ENCODE peak calls at places on chromosomes 6 and 20, in ten cellular contexts. One of them, this sample, is unnamed.

GRCh38 chr6:74018825-74019224 is 322.8 kb downstream of the CD109 start:
- DNase-seq in HCT116: no peak
- DNase-seq in cardiac fibroblast: no peak
- DNase-seq in foreskin fibroblast: peak; percentile 33
- DNase-seq in AG10803: no peak
- DNase-seq in A549: no peak
- DNase-seq in GM12865: no peak
- DNase-seq in PC-9: no peak
- DNase-seq in choroid plexus epithelial cell: peak; percentile 63
- DNase-seq in fibroblast of the aortic adventitia: no peak
- DNase-seq in this sample: no peak

GRCh38 chr6:63636516-63636968 is 940 bp downstream of the PHF3 start:
- DNase-seq in HCT116: peak; percentile 13
- DNase-seq in cardiac fibroblast: peak; percentile 25
- DNase-seq in foreskin fibroblast: peak; percentile 54
- DNase-seq in AG10803: peak; percentile 33
- DNase-seq in A549: peak; percentile 7
- DNase-seq in GM12865: peak; percentile 60
- DNase-seq in PC-9: no peak
- DNase-seq in choroid plexus epithelial cell: peak; percentile 45
- DNase-seq in fibroblast of the aortic adventitia: peak; percentile 37
- DNase-seq in this sample: peak; percentile 46

GRCh38 chr6:117496383-117496990 is 14.0 kb downstream of the DCBLD1 start:
- DNase-seq in HCT116: no peak
- DNase-seq in cardiac fibroblast: peak; percentile 37
- DNase-seq in foreskin fibroblast: peak; percentile 81
- DNase-seq in AG10803: peak; percentile 69
- DNase-seq in A549: no peak
- DNase-seq in GM12865: peak; percentile 16
- DNase-seq in PC-9: no peak
- DNase-seq in choroid plexus epithelial cell: peak; percentile 83
- DNase-seq in fibroblast of the aortic adventitia: peak; percentile 59
- DNase-seq in this sample: no peak

GRCh38 chr6:34152806-34153565 is 7.1 kb upstream of the GRM4 start:
- DNase-seq in HCT116: no peak
- DNase-seq in cardiac fibroblast: no peak
- DNase-seq in foreskin fibroblast: no peak
- DNase-seq in AG10803: no peak
- DNase-seq in A549: no peak
- DNase-seq in GM12865: no peak
- DNase-seq in PC-9: no peak
- DNase-seq in choroid plexus epithelial cell: no peak
- DNase-seq in fibroblast of the aortic adventitia: no peak
- DNase-seq in this sample: peak; percentile 22

GRCh38 chr6:5697508-5697907 is 309.2 kb downstream of the NRN1 start:
- DNase-seq in HCT116: no peak
- DNase-seq in cardiac fibroblast: no peak
- DNase-seq in foreskin fibroblast: no peak
- DNase-seq in AG10803: no peak
- DNase-seq in A549: no peak
- DNase-seq in GM12865: no peak
- DNase-seq in PC-9: peak; percentile 43
- DNase-seq in choroid plexus epithelial cell: peak; percentile 33
- DNase-seq in fibroblast of the aortic adventitia: no peak
- DNase-seq in this sample: no peak

GRCh38 chr6:148617522-148617921 is 129.3 kb upstream of the UST start:
- DNase-seq in HCT116: no peak
- DNase-seq in cardiac fibroblast: no peak
- DNase-seq in foreskin fibroblast: peak; percentile 5
- DNase-seq in AG10803: peak; percentile 77
- DNase-seq in A549: no peak
- DNase-seq in GM12865: peak; percentile 9
- DNase-seq in PC-9: no peak
- DNase-seq in choroid plexus epithelial cell: peak; percentile 77
- DNase-seq in fibroblast of the aortic adventitia: no peak
- DNase-seq in this sample: no peak

GRCh38 chr6:124002377-124003081 is 198.9 kb downstream of the NKAIN2 start:
- DNase-seq in HCT116: no peak
- DNase-seq in cardiac fibroblast: peak; percentile 1
- DNase-seq in foreskin fibroblast: peak; percentile 11
- DNase-seq in AG10803: no peak
- DNase-seq in A549: no peak
- DNase-seq in GM12865: no peak
- DNase-seq in PC-9: no peak
- DNase-seq in choroid plexus epithelial cell: peak; percentile 44
- DNase-seq in fibroblast of the aortic adventitia: no peak
- DNase-seq in this sample: no peak

GRCh38 chr6:33886673-33887144 is 82.9 kb upstream of the MLN start:
- DNase-seq in HCT116: no peak
- DNase-seq in cardiac fibroblast: peak; percentile 94
- DNase-seq in foreskin fibroblast: peak; percentile 81
- DNase-seq in AG10803: peak; percentile 92
- DNase-seq in A549: no peak
- DNase-seq in GM12865: no peak
- DNase-seq in PC-9: no peak
- DNase-seq in choroid plexus epithelial cell: peak; percentile 11
- DNase-seq in fibroblast of the aortic adventitia: peak; percentile 83
- DNase-seq in this sample: no peak

GRCh38 chr6:131749023-131749422 is 38.2 kb upstream of the CTAGE9 start:
- DNase-seq in HCT116: no peak
- DNase-seq in cardiac fibroblast: no peak
- DNase-seq in foreskin fibroblast: no peak
- DNase-seq in AG10803: no peak
- DNase-seq in A549: no peak
- DNase-seq in GM12865: no peak
- DNase-seq in PC-9: no peak
- DNase-seq in choroid plexus epithelial cell: no peak
- DNase-seq in fibroblast of the aortic adventitia: no peak
- DNase-seq in this sample: no peak

GRCh38 chr6:71287038-71287437 is 1.6 kb upstream of the OGFRL1 start:
- DNase-seq in HCT116: no peak
- DNase-seq in cardiac fibroblast: peak; percentile 22
- DNase-seq in foreskin fibroblast: peak; percentile 81
- DNase-seq in AG10803: peak; percentile 64
- DNase-seq in A549: no peak
- DNase-seq in GM12865: no peak
- DNase-seq in PC-9: no peak
- DNase-seq in choroid plexus epithelial cell: no peak
- DNase-seq in fibroblast of the aortic adventitia: no peak
- DNase-seq in this sample: no peak

GRCh38 chr6:42046491-42047219 is 3.7 kb upstream of the TAF8 start:
- DNase-seq in HCT116: no peak
- DNase-seq in cardiac fibroblast: peak; percentile 73
- DNase-seq in foreskin fibroblast: peak; percentile 77
- DNase-seq in AG10803: peak; percentile 16
- DNase-seq in A549: no peak
- DNase-seq in GM12865: no peak
- DNase-seq in PC-9: no peak
- DNase-seq in choroid plexus epithelial cell: peak; percentile 75
- DNase-seq in fibroblast of the aortic adventitia: peak; percentile 58
- DNase-seq in this sample: no peak

GRCh38 chr20:40195742-40196141 is 493.3 kb downstream of the MAFB start:
- DNase-seq in HCT116: no peak
- DNase-seq in cardiac fibroblast: no peak
- DNase-seq in foreskin fibroblast: no peak
- DNase-seq in AG10803: no peak
- DNase-seq in A549: no peak
- DNase-seq in GM12865: no peak
- DNase-seq in PC-9: no peak
- DNase-seq in choroid plexus epithelial cell: no peak
- DNase-seq in fibroblast of the aortic adventitia: no peak
- DNase-seq in this sample: no peak
- H3K4me3 ChIP-seq in HCT116: no peak overlapping the region
- H3K4me3 ChIP-seq in cardiac fibroblast: no peak overlapping the region
- H3K4me3 ChIP-seq in foreskin fibroblast: no peak overlapping the region
- H3K4me3 ChIP-seq in AG10803: no peak overlapping the region
- H3K4me3 ChIP-seq in A549: no peak overlapping the region
- H3K4me3 ChIP-seq in GM12865: no peak overlapping the region
- H3K4me3 ChIP-seq in PC-9: no peak overlapping the region
- H3K4me3 ChIP-seq in choroid plexus epithelial cell: no peak overlapping the region
- H3K4me3 ChIP-seq in fibroblast of the aortic adventitia: no peak overlapping the region
- H3K4me3 ChIP-seq in this sample: no peak overlapping the region

DNA sequence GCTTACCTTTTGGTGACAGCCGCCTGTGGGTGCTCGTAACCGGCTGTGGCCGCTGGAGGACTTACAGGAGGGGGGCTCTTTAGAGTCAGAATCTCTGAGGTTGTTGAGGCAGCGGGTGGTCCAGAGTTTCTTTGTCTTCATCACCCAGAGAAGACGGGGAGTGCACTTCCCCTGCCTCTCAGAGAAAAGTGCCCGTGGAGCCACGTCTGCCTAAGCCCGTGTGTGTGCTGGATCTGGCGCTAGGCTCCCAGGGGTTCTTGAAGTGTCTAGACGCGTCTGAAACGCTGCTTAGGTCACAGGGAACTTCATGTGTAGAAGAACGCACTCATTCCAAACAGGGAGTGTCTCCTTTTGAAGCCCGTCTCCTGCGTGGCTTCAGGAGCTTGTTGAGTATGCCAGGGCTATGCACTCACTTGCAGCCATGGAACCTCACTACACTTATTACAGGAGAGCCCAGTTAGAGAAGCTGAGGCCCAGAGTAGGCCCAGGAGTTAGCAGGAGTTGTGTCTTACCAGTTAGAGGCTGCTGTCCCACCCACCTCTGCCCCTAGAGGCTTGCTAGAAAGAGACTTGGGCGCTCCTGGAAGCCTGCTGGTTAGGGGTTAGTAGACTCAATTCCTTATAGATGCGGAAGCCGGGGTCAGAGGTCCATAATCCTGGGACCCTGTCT is 1.3 kb downstream of the LSM14B start:
- DNase-seq in HCT116: no peak
- DNase-seq in cardiac fibroblast: peak; percentile 39
- DNase-seq in foreskin fibroblast: peak; percentile 55
- DNase-seq in AG10803: peak; percentile 48
- DNase-seq in A549: no peak
- DNase-seq in GM12865: no peak
- DNase-seq in PC-9: no peak
- DNase-seq in choroid plexus epithelial cell: peak; percentile 73
- DNase-seq in fibroblast of the aortic adventitia: peak; percentile 57
- DNase-seq in this sample: no peak
- TF ChIP-seq CTCF in HCT116: no peak
- TF ChIP-seq CTCF in cardiac fibroblast: peak; percentile 25
- TF ChIP-seq CTCF in foreskin fibroblast: peak; percentile 19
- TF ChIP-seq CTCF in AG10803: peak; percentile 17
- TF ChIP-seq CTCF in A549: no peak
- TF ChIP-seq CTCF in GM12865: no peak
- TF ChIP-seq CTCF in PC-9: no peak
- TF ChIP-seq CTCF in choroid plexus epithelial cell: peak; percentile 42
- TF ChIP-seq CTCF in fibroblast of the aortic adventitia: peak; percentile 20
- TF ChIP-seq CTCF in this sample: no peak

DNA sequence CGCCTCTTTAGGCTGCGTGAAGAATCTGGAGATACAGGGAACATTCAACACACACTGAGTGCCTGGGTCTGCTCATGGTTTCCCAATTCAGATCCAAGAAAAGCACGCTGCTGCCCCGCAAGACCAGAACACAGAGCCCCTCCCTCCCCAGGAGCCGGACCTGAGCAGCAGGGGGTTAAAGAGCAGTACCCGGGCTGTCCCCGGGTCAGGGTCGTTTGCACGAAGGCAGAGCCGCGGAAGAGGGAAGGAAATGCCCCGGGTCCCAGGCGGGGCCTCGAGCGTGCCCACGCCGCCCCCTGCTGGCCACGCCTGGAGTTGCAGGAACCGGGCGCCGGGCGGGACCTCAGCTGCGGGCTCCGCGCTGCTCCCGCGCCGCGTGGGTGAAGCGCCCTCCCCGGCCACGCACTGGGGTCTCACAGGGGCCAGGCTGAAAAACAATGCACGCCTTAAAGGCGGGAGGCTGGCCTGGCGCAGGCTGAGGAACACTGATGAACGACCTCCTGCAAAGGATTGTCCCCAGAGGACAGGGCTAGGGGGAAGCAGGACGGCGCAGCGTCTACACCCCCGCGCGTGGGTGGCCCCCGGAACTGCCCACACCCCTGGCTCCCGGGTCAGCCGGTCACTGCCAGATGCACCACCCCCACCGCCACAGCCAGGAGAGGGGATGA is 48.9 kb downstream of the ANKRD60 start:
- DNase-seq in HCT116: no peak
- DNase-seq in cardiac fibroblast: peak; percentile 33
- DNase-seq in foreskin fibroblast: peak; percentile 75
- DNase-seq in AG10803: peak; percentile 15
- DNase-seq in A549: peak; percentile 48
- DNase-seq in GM12865: peak; percentile 44
- DNase-seq in PC-9: no peak
- DNase-seq in choroid plexus epithelial cell: peak; percentile 40
- DNase-seq in fibroblast of the aortic adventitia: peak; percentile 18
- DNase-seq in this sample: no peak
- H3K4me3 ChIP-seq in HCT116: peak overlapping the region; percentile 32
- H3K4me3 ChIP-seq in cardiac fibroblast: peak overlapping the region; percentile 17
- H3K4me3 ChIP-seq in foreskin fibroblast: peak overlapping the region; percentile 40
- H3K4me3 ChIP-seq in AG10803: peak overlapping the region; percentile 45
- H3K4me3 ChIP-seq in A549: peak overlapping the region; percentile 42
- H3K4me3 ChIP-seq in GM12865: no peak overlapping the region
- H3K4me3 ChIP-seq in PC-9: peak overlapping the region; percentile 40
- H3K4me3 ChIP-seq in choroid plexus epithelial cell: peak overlapping the region; percentile 40
- H3K4me3 ChIP-seq in fibroblast of the aortic adventitia: peak overlapping the region; percentile 43
- H3K4me3 ChIP-seq in this sample: no peak overlapping the region

GRCh38 chr20:61253264-61253639 is 1.2 kb downstream of the CDH4 start:
- DNase-seq in HCT116: no peak
- DNase-seq in cardiac fibroblast: no peak
- DNase-seq in foreskin fibroblast: peak; percentile 78
- DNase-seq in AG10803: peak; percentile 47
- DNase-seq in A549: peak; percentile 60
- DNase-seq in GM12865: no peak
- DNase-seq in PC-9: no peak
- DNase-seq in choroid plexus epithelial cell: peak; percentile 52
- DNase-seq in fibroblast of the aortic adventitia: no peak
- DNase-seq in this sample: no peak
- TF ChIP-seq CTCF in HCT116: no peak
- TF ChIP-seq CTCF in cardiac fibroblast: no peak
- TF ChIP-seq CTCF in foreskin fibroblast: peak; percentile 36
- TF ChIP-seq CTCF in AG10803: peak; percentile 32
- TF ChIP-seq CTCF in A549: no peak
- TF ChIP-seq CTCF in GM12865: no peak
- TF ChIP-seq CTCF in PC-9: no peak
- TF ChIP-seq CTCF in choroid plexus epithelial cell: peak; percentile 45
- TF ChIP-seq CTCF in fibroblast of the aortic adventitia: peak; percentile 37
- TF ChIP-seq CTCF in this sample: no peak

GRCh38 chr6:7086488-7086887 is 21.3 kb upstream of the RREB1 start:
- DNase-seq in HCT116: no peak
- DNase-seq in cardiac fibroblast: peak; percentile 30
- DNase-seq in foreskin fibroblast: peak; percentile 36
- DNase-seq in AG10803: peak; percentile 48
- DNase-seq in A549: no peak
- DNase-seq in GM12865: peak; percentile 87
- DNase-seq in PC-9: no peak
- DNase-seq in choroid plexus epithelial cell: peak; percentile 31
- DNase-seq in fibroblast of the aortic adventitia: peak; percentile 39
- DNase-seq in this sample: no peak
- H3K4me3 ChIP-seq in HCT116: no peak overlapping the region
- H3K4me3 ChIP-seq in cardiac fibroblast: no peak overlapping the region
- H3K4me3 ChIP-seq in foreskin fibroblast: peak overlapping the region; percentile 47
- H3K4me3 ChIP-seq in AG10803: peak overlapping the region; percentile 46
- H3K4me3 ChIP-seq in A549: no peak overlapping the region
- H3K4me3 ChIP-seq in GM12865: peak overlapping the region; percentile 51
- H3K4me3 ChIP-seq in PC-9: no peak overlapping the region
- H3K4me3 ChIP-seq in choroid plexus epithelial cell: peak overlapping the region; percentile 42
- H3K4me3 ChIP-seq in fibroblast of the aortic adventitia: peak overlapping the region; percentile 45
- H3K4me3 ChIP-seq in this sample: no peak overlapping the region

DNA sequence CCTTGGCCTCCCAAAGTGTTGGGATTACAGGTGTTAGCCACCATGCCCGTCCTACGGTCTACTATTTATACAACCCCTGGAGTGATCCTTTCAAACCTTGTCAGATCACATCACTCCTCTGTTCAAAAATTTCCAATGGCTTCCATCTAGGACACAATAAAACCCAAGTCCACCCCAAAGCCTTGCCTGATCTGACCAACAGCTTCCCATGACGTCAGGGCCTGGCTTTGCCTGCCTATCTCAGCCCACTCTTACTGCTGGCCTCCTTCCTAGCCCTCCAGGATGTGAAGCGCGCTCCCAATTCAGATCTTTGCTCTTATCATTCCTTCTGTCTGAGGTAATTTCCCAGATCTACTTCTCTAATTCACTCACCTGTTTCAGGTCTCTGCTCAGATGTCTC is 128.4 kb downstream of the LINC00237 start:
- DNase-seq in HCT116: no peak
- DNase-seq in cardiac fibroblast: no peak
- DNase-seq in foreskin fibroblast: no peak
- DNase-seq in AG10803: no peak
- DNase-seq in A549: no peak
- DNase-seq in GM12865: no peak
- DNase-seq in PC-9: no peak
- DNase-seq in choroid plexus epithelial cell: no peak
- DNase-seq in fibroblast of the aortic adventitia: no peak
- DNase-seq in this sample: no peak
- TF ChIP-seq CTCF in HCT116: no peak
- TF ChIP-seq CTCF in cardiac fibroblast: no peak
- TF ChIP-seq CTCF in foreskin fibroblast: no peak
- TF ChIP-seq CTCF in AG10803: no peak
- TF ChIP-seq CTCF in A549: no peak
- TF ChIP-seq CTCF in GM12865: no peak
- TF ChIP-seq CTCF in PC-9: no peak
- TF ChIP-seq CTCF in choroid plexus epithelial cell: no peak
- TF ChIP-seq CTCF in fibroblast of the aortic adventitia: no peak
- TF ChIP-seq CTCF in this sample: no peak

This sample was measured in Caco-2.